ENCODE peak calls at places on chromosomes 5 and 9, in ten cellular contexts. U is H9, C is A549, Z is astrocyte, V is uterus, H is adrenal gland, O is prostate gland, Q is OCI-LY7, S is sigmoid colon, R is GM23248. X is an unnamed sample. For H3K4me1, the result is how much of the 10 kb centered on the place peaks cover.

GRCh38 chr5:93164690-93165089 is 416.3 kb downstream of the NR2F1-AS1 start:
- DNase-seq in U (no peak), Z (peak), Q (no peak), S (no peak), R (peak), V (peak), O (no peak), C (peak), H (peak), X (no peak)

GRCh38 chr9:73037613-73038012 is 84.8 kb upstream of the ALDH1A1 start:
- DNase-seq in Z (peak), H (no peak), Q (no peak), O (no peak), C (peak), R (no peak), U (no peak), S (no peak), V (no peak), X (no peak)

GRCh38 chr9:86580688-86581087 is 226.5 kb upstream of the TUT7 start:
- DNase-seq in S (peak), Q (no peak), U (no peak), C (no peak), R (no peak), O (no peak), V (peak), H (no peak), Z (no peak), X (no peak)

GRCh38 chr5:133396187-133396621 is 216.1 kb downstream of the FSTL4 start:
- DNase-seq in R (no peak), S (no peak), V (no peak), Q (no peak), O (no peak), Z (no peak), H (no peak), U (peak), C (no peak), X (no peak)

GRCh38 chr9:99137225-99137624 is 32.3 kb downstream of the TGFBR1 start:
- DNase-seq in Q (no peak), S (no peak), R (no peak), H (no peak), O (no peak), C (no peak), Z (no peak), V (no peak), U (no peak), X (no peak)

GRCh38 chr5:106189121-106189809 is 1481.5 kb downstream of the EFNA5 start:
- DNase-seq in H (no peak), O (no peak), V (no peak), C (no peak), S (no peak), U (no peak), Z (no peak), R (no peak), Q (no peak), X (no peak)

GRCh38 chr9:63728287-63728686 is 1556.7 kb downstream of the FOXD4L5 start:
- DNase-seq in H (no peak), R (no peak), V (no peak), Z (no peak), S (no peak), O (no peak), C (no peak), U (no peak), Q (no peak), X (no peak)

GRCh38 chr5:16178745-16179372 is 732 bp downstream of the MARCHF11 start:
- DNase-seq in Q (peak), O (peak), H (peak), S (no peak), C (no peak), V (no peak), Z (peak), U (peak), R (peak), X (peak)

GRCh38 chr9:133880851-133881634 is 111.1 kb downstream of the VAV2 start:
- DNase-seq in V (no peak), S (no peak), Z (peak), Q (no peak), O (no peak), H (no peak), R (no peak), C (no peak), U (no peak), X (no peak)

GRCh38 chr9:113677569-113677968 is 198.5 kb upstream of the ZNF618 start:
- DNase-seq in U (no peak), R (no peak), Z (no peak), S (no peak), O (no peak), C (no peak), Q (no peak), V (no peak), H (no peak), X (no peak)

GRCh38 chr9:131397100-131397790 is 3.4 kb downstream of the PRRC2B start:
- DNase-seq in S (no peak), H (no peak), V (no peak), C (no peak), Z (peak), U (peak), O (peak), R (peak), Q (no peak), X (no peak)

GRCh38 chr9:20732118-20732517 is 48.1 kb downstream of the FOCAD start:
- DNase-seq in H (no peak), Q (no peak), C (peak), U (no peak), Z (peak), R (peak), S (no peak), V (no peak), O (no peak), X (no peak)

GRCh38 chr5:170419666-170420065 is 30.5 kb upstream of the KCNMB1 start:
- DNase-seq in O (no peak), U (no peak), R (no peak), H (no peak), S (no peak), V (no peak), Z (no peak), Q (no peak), C (no peak), X (no peak)

GRCh38 chr9:87119328-87119881 is 172.1 kb upstream of the GAS1 start:
- DNase-seq in Q (no peak), S (peak), R (peak), U (no peak), Z (peak), V (no peak), C (no peak), O (peak), H (peak), X (peak)

GRCh38 chr5:2864515-2864914 is 113.0 kb upstream of the IRX2 start:
- DNase-seq in C (no peak), H (no peak), V (no peak), Z (no peak), S (peak), U (peak), Q (no peak), R (no peak), O (no peak), X (no peak)

GRCh38 chr5:101977729-101978345 is 318.2 kb downstream of the SLCO4C1 start:
- DNase-seq in V (no peak), R (peak), U (no peak), C (peak), Z (peak), H (no peak), O (peak), S (no peak), Q (peak), X (no peak)

GRCh38 chr9:37839491-37840461 is 39.2 kb downstream of the DCAF10 start:
- DNase-seq in S (no peak), H (no peak), Z (no peak), U (no peak), Q (no peak), O (no peak), C (no peak), V (no peak), R (peak), X (no peak)

GRCh38 chr5:65831276-65831675 is 95.1 kb upstream of the ERBIN start:
- DNase-seq in O (no peak), R (no peak), Z (peak), Q (no peak), S (no peak), V (no peak), C (no peak), H (no peak), U (no peak), X (no peak)

GRCh38 chr9:72038890-72039410 is 21.5 kb downstream of the C9orf57 start:
- DNase-seq in H (peak), R (peak), S (peak), C (peak), Z (peak), O (peak), U (peak), V (peak), Q (peak), X (peak)

GRCh38 chr5:178421699-178422399 is 168.3 kb downstream of the COL23A1 start:
- DNase-seq in S (no peak), O (no peak), R (no peak), V (no peak), U (no peak), Q (no peak), H (no peak), C (no peak), Z (no peak), X (no peak)

GRCh38 chr5:59517926-59518585 is 375.5 kb downstream of the PDE4D start:
- DNase-seq in C (peak), U (no peak), S (no peak), R (peak), H (no peak), V (no peak), Z (peak), O (no peak), Q (no peak), X (no peak)

GRCh38 chr9:34282096-34282495 is 47.0 kb downstream of the KIF24 start:
- DNase-seq in S (no peak), C (no peak), U (no peak), Q (no peak), O (no peak), V (no peak), H (no peak), Z (no peak), R (no peak), X (no peak)

GRCh38 chr5:89117131-89117644 is 234.2 kb upstream of the MEF2C start:
- DNase-seq in C (no peak), O (no peak), V (no peak), Z (peak), Q (no peak), R (peak), H (no peak), S (no peak), U (no peak), X (no peak)

GRCh38 chr9:32430720-32431119 is 46.3 kb downstream of the ACO1 start:
- DNase-seq in O (no peak), S (no peak), C (no peak), Z (peak), V (no peak), R (peak), U (no peak), Q (no peak), H (no peak), X (no peak)

GRCh38 chr9:74645007-74645639 is 148.0 kb downstream of the RORB start:
- DNase-seq in R (peak), U (no peak), H (no peak), V (no peak), Q (peak), S (no peak), O (no peak), C (peak), Z (no peak), X (no peak)

GRCh38 chr5:23884405-23884804 is 377.0 kb downstream of the PRDM9 start:
- DNase-seq in V (no peak), C (no peak), Z (no peak), S (no peak), H (no peak), O (no peak), R (no peak), U (no peak), Q (no peak), X (no peak)

GRCh38 chr5:7392401-7393024 is 3.4 kb upstream of the ADCY2 start:
- DNase-seq in U (peak), Z (peak), C (peak), S (no peak), R (peak), O (peak), H (no peak), V (no peak), Q (peak), X (no peak)

GRCh38 chr5:108997720-108998119 is 250.0 kb downstream of the FER start:
- DNase-seq in U (no peak), S (no peak), R (no peak), Q (no peak), V (no peak), C (no peak), H (no peak), Z (no peak), O (no peak), X (no peak)

GRCh38 chr5:147805030-147805454 is 22.5 kb upstream of the JAKMIP2 start:
- DNase-seq in R (no peak), Z (no peak), O (no peak), U (no peak), C (no peak), V (no peak), Q (peak), S (no peak), H (peak), X (no peak)

GRCh38 chr9:126533911-126534300 is 79.8 kb upstream of the LMX1B start:
- DNase-seq in R (no peak), V (no peak), S (no peak), O (no peak), Z (no peak), C (no peak), U (no peak), H (no peak), Q (peak), X (no peak)

GRCh38 chr5:12413075-12413474 is 508.8 kb upstream of the CTNND2 start:
- DNase-seq in S (no peak), R (no peak), U (no peak), C (no peak), V (no peak), Q (no peak), Z (no peak), O (no peak), H (no peak), X (no peak)

GRCh38 chr5:83337453-83338035 is 134.0 kb upstream of the VCAN start:
- DNase-seq in H (no peak), R (no peak), O (no peak), C (no peak), Q (no peak), S (no peak), U (no peak), Z (peak), V (no peak), X (no peak)

GRCh38 chr5:9653811-9654210 is 23.7 kb upstream of the TAS2R1 start:
- DNase-seq in R (peak), S (no peak), O (peak), C (no peak), V (no peak), Z (peak), U (no peak), Q (no peak), H (peak), X (peak)

GRCh38 chr5:151098185-151098813 is 17.5 kb upstream of the TNIP1 start:
- DNase-seq in O (no peak), R (no peak), U (no peak), Q (no peak), Z (no peak), V (no peak), S (no peak), C (no peak), H (no peak), X (no peak)
- H3K4me1 ChIP-seq in O (under half), R (under half), U (under half), Q (under half), Z (under half), V (under half), S (under half), C (under half), H (half or more), X (half or more)

GRCh38 chr5:172107606-172108005 is 80.4 kb downstream of the STK10 start:
- DNase-seq in O (no peak), Q (no peak), R (peak), U (no peak), H (peak), V (no peak), Z (peak), S (no peak), C (peak), X (no peak)

GRCh38 chr5:172113036-172113435 is 75.0 kb downstream of the STK10 start:
- DNase-seq in V (no peak), O (no peak), C (no peak), Z (peak), S (no peak), H (no peak), U (no peak), R (no peak), Q (peak), X (no peak)

GRCh38 chr5:172109749-172110148 is 78.3 kb downstream of the STK10 start:
- DNase-seq in H (no peak), R (no peak), Q (no peak), Z (no peak), V (no peak), S (no peak), C (no peak), U (no peak), O (no peak), X (no peak)

GRCh38 chr5:172110260-172110815 is 77.7 kb downstream of the STK10 start:
- DNase-seq in S (no peak), R (no peak), C (no peak), Q (no peak), O (no peak), Z (no peak), V (no peak), H (no peak), U (no peak), X (no peak)

DNA sequence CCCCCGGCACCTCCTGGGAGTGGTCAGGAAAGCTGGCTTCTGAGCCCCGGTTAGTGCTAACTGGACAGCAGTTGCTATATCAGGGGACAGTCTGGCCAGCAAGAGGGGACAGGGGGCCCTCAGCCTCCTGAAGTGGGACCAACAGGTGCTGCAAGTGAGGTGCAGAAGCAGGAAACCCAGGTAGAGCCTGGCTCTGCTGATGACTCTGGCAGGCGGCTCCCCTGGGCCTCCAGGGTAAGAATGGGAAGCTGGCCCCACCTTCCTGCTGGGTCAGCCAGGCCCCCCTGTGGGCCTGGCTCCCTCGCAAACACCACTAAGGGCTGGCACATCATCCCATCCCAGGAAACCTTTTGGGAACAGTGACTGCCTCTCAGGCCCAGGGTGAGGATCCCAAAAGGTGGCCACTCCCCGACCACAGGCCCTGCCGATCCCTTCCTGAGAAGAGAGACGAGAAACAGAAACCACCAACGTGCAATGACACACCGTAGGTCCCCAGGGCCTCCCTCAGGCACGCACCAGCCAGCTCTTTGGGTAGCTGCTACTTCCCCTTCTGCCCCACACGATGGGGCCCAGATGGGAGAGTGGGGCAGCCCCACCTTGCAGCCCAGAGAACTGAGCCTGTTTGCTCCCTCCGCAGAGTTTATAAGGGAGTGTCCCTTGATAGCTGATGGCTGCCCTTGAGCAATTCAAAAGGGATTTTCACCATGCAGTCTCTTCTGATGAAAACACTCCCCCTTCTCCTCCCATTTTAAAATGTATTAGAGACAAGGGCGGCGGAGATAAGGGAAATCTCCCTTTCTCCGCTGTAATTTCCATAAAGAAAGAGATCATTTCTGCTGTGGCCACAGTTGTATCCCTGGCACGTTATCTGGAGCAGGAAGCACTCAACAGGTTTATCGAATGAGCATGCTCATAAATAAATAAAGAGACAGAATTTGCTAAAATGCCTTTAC is 76.8 kb downstream of the STK10 start:
- DNase-seq in O (no peak), Q (peak), V (no peak), Z (peak), R (peak), H (peak), S (no peak), C (no peak), U (peak), X (no peak)
- H3K27ac ChIP-seq in O (no peak), Q (peak), V (peak), Z (peak), R (peak), H (peak), S (peak), C (peak), U (no peak), X (peak)

GRCh38 chr5:34603378-34603777 is 52.8 kb upstream of the RAI14 start:
- DNase-seq in H (no peak), U (no peak), Z (no peak), O (no peak), Q (no peak), R (no peak), V (no peak), C (no peak), S (no peak), X (no peak)

GRCh38 chr5:34599471-34600117 is 56.5 kb upstream of the RAI14 start:
- DNase-seq in Q (no peak), S (no peak), U (no peak), Z (peak), C (peak), V (no peak), H (no peak), R (peak), O (no peak), X (no peak)

GRCh38 chr5:34598177-34598794 is 57.8 kb upstream of the RAI14 start:
- DNase-seq in U (no peak), Z (peak), S (no peak), Q (no peak), R (peak), O (no peak), H (peak), V (peak), C (peak), X (no peak)

GRCh38 chr5:34597034-34597433 is 59.1 kb upstream of the RAI14 start:
- DNase-seq in Z (no peak), C (no peak), U (no peak), H (no peak), Q (no peak), V (no peak), S (no peak), O (no peak), R (peak), X (no peak)

GRCh38 chr5:34600118-34600493 is 56.0 kb upstream of the RAI14 start:
- DNase-seq in H (no peak), C (no peak), Z (no peak), Q (no peak), R (no peak), V (no peak), S (no peak), O (no peak), U (no peak), X (no peak)
- H3K4me1 ChIP-seq in H (under half), C (under half), Z (under half), Q (under half), R (under half), V (under half), S (under half), O (under half), U (under half), X (under half)

GRCh38 chr9:23826120-23826629 is at the start of gene ELAVL2:
- DNase-seq in V (peak), Q (no peak), R (peak), O (peak), Z (peak), C (peak), H (peak), U (peak), S (peak), X (peak)
- H3K27ac ChIP-seq in V (no peak), Q (no peak), R (no peak), O (no peak), Z (no peak), C (peak), H (no peak), U (no peak), S (no peak), X (no peak)

GRCh38 chr5:50550274-50550673 is 109.2 kb upstream of the EMB start:
- DNase-seq in H (no peak), Z (no peak), R (no peak), V (no peak), S (no peak), U (no peak), C (no peak), O (no peak), Q (no peak), X (no peak)
- H3K4me1 ChIP-seq in H (under half), Z (under half), R (under half), V (under half), S (under half), U (under half), C (under half), O (under half), Q (under half), X (under half)